ENCODE peak calls at places on chromosomes 3 and 15, in four cellular contexts. G is GM12878, U is H1, M is HepG2. X is an unnamed sample.

GRCh38 chr15:88493811-88494210 is 26.3 kb downstream of the MRPS11 start:
- DNase-seq in U (no peak), M (no peak), G (no peak), X (no peak)

GRCh38 chr15:51382787-51383186 is 41.3 kb downstream of the GLDN start:
- DNase-seq in G (no peak), U (no peak), M (peak), X (peak)

GRCh38 chr3:111803123-111803593 is 55.9 kb upstream of the PHLDB2 start:
- DNase-seq in U (no peak), M (no peak), G (no peak), X (no peak)

GRCh38 chr3:65181397-65181871 is 493.6 kb upstream of the ADAMTS9 start:
- DNase-seq in G (no peak), U (no peak), M (no peak), X (no peak)

GRCh38 chr3:111735271-111735758 is 123.8 kb upstream of the PHLDB2 start:
- DNase-seq in M (peak), G (no peak), U (no peak), X (no peak)

GRCh38 chr3:178714971-178715832 is 179.0 kb downstream of the KCNMB2 start:
- DNase-seq in U (no peak), G (no peak), M (no peak), X (no peak)

GRCh38 chr3:196323723-196324122 is 5.7 kb upstream of the DYNLT2B start:
- DNase-seq in M (peak), U (no peak), G (no peak), X (peak)

GRCh38 chr3:81764665-81765064 is 3.2 kb upstream of the GBE1 start:
- DNase-seq in G (no peak), U (no peak), M (no peak), X (no peak)

GRCh38 chr3:44128057-44128775 is 113.5 kb upstream of the TOPAZ1 start:
- DNase-seq in M (no peak), U (no peak), G (no peak), X (no peak)

GRCh38 chr15:33701304-33701696 is 267.0 kb upstream of the CHRM5 start:
- DNase-seq in U (no peak), M (no peak), G (no peak), X (no peak)

GRCh38 chr3:136862953-136863352 is 945 bp downstream of the NCK1 start:
- DNase-seq in M (no peak), G (no peak), U (no peak), X (no peak)

GRCh38 chr3:106401666-106402319 is 533.0 kb upstream of the CBLB start:
- DNase-seq in U (no peak), G (no peak), M (no peak), X (no peak)

DNA sequence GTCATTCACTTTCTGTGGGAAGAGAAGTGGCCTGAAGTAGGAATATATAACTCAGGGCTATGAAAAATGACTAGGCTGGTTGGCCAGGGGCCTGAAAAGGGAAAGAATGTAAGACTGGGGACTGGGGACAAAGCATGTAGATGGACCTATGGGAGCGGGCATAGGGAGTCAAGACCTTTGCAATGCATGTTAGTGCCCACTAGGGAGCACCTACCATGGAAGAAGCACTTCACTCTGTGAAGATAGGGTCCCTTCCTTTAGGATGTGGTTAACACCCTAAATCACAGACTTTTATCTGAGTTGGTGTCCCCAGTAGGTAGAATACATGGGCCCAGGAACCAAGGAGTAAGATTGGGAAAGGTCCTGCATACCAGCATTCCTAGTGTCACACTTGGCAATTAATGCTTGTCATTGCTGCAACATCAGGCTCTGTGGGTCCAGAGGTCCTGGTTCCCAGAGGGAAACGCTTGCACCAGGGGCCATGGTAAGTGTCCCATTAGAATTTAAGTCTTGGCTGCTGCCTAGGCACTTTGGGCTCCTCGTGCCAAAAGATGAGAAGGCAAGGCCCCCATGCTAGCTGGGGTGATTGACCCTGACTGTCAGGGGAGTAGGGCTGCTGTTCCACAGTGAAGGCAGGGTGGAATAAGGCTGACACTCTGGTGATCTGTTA is 79.6 kb downstream of the CRYGS start:
- DNase-seq in U (no peak), G (no peak), M (peak), X (peak)
- TF ChIP-seq CBX5 in U (no peak), G (no peak), M (no peak), X (no peak)

DNA sequence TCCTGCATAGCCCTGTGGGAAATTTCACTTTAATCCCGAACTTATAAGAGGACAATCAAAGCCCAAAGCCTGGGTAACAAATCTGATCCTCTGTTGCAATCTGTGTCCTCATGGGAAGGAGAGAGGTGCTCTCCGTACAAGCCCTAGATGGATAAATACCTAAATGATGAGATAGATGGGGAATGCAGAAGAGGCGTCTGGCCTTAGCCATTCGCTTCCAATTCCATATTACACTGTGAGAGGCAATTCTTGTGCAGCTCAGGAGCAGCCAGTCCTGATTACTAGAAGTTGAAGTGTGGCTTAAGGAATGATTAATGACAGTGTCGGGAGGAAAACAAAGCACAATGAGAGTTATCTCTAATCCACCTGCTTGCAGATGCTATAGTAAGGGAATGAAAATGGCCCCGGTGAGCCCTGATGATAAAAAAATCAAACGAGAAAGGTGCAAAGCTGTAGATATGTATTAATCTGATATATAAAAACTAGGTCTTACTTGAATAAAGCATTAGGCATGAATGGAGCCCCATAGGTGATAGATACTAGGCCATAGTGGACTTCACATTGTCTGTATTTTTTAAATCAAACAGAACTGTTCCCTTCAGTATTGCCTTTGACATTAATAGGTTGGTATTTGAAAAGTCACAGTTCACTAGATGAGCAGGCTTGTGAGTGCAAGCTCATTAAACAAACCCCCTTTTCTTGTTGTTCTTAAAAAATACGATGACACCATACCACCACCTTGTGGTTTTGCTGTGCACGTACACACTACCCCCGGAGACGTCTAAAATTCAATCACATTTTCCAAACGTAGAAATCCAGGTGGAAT is 54.2 kb upstream of the TMCO5A start:
- DNase-seq in M (peak), G (no peak), U (no peak), X (peak)
- TF ChIP-seq CBX5 in M (no peak), G (no peak), U (no peak), X (no peak)

GRCh38 chr15:69078638-69079037 is 64.1 kb downstream of the NOX5 start:
- DNase-seq in M (no peak), U (no peak), G (no peak), X (no peak)

GRCh38 chr15:69081310-69082004 is 67.0 kb downstream of the NOX5 start:
- DNase-seq in G (no peak), U (no peak), M (no peak), X (no peak)

GRCh38 chr15:69080958-69081248 is 66.4 kb downstream of the NOX5 start:
- DNase-seq in M (no peak), U (no peak), G (no peak), X (no peak)

GRCh38 chr15:69082041-69082502 is 67.6 kb downstream of the NOX5 start:
- DNase-seq in G (no peak), U (no peak), M (no peak), X (no peak)

GRCh38 chr15:69080203-69080957 is 65.9 kb downstream of the NOX5 start:
- DNase-seq in M (no peak), G (no peak), U (no peak), X (no peak)
- TF ChIP-seq CBX5 in M (no peak), G (no peak), U (no peak), X (no peak)

DNA sequence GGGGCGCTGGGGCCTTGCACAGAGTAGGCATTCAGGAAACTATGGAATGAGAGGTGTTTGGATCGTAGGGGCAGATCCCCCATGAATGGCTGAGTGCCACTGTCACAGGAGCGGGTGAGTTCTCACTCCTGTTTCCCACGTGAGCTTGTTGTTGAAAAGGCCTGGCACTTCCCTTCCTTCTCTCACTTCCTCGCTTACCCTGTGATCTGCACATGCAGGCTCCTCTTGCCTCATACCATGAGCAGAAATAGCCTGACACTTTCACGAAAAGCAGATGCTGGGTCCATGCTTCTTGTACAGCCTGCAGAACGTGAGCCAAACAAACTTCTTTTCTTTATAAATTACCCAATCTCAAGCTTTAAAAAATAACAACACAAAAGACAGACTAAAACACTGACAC is 55.4 kb downstream of the AGBL1 start:
- DNase-seq in U (no peak), M (no peak), G (no peak), X (no peak)
- TF ChIP-seq CBX5 in U (no peak), M (no peak), G (no peak), X (no peak)

GRCh38 chr15:68415061-68415460 is 16.9 kb downstream of the ITGA11 start:
- DNase-seq in G (no peak), U (no peak), M (no peak), X (no peak)
- TF ChIP-seq CBX5 in G (no peak), U (no peak), M (no peak), X (no peak)

GRCh38 chr15:35281515-35281914 is 196.4 kb upstream of the NANOGP8 start:
- DNase-seq in G (no peak), U (no peak), M (no peak), X (no peak)
- TF ChIP-seq CBX5 in G (no peak), U (no peak), M (no peak), X (no peak)

GRCh38 chr3:168034152-168034928 is 61.4 kb downstream of the GOLIM4 start:
- DNase-seq in G (no peak), U (no peak), M (no peak), X (peak)
- TF ChIP-seq CBX5 in G (no peak), U (no peak), M (no peak), X (no peak)

DNA sequence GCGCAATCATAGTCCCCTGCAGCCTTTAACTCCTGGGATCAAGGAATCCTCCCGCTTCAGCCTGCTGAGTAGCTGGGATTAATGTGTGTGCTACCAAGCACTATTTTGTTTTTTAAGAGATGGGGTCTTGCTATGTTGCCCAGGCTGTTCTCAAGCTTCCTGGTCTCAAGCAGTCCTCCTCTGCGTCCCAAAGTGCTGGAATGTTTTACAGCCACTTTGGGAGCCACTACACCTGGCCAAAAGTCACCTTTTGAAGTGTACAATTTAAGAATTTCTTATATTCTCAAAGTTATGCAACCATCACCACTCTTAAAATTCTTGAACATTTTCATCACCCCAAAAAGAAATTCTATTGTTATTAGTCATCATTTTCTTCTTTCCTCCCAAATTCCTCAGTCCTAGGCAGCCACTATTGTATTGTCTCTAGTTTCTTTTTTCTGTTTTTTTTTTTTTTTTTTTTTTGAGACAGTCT is 17.8 kb downstream of the CDV3 start:
- DNase-seq in U (no peak), M (no peak), G (no peak), X (no peak)
- TF ChIP-seq CBX5 in U (no peak), M (no peak), G (no peak), X (no peak)

GRCh38 chr3:23710555-23710954 is 95.2 kb upstream of the UBE2E1 start:
- DNase-seq in M (no peak), G (no peak), U (no peak), X (no peak)

GRCh38 chr3:23713641-23714040 is 92.1 kb upstream of the UBE2E1 start:
- DNase-seq in M (no peak), G (no peak), U (no peak), X (no peak)

GRCh38 chr3:23712656-23713559 is 92.8 kb upstream of the UBE2E1 start:
- DNase-seq in G (no peak), M (no peak), U (peak), X (peak)

GRCh38 chr3:23709987-23710386 is 95.8 kb upstream of the UBE2E1 start:
- DNase-seq in M (no peak), G (no peak), U (no peak), X (no peak)

GRCh38 chr3:23712095-23712494 is 93.7 kb upstream of the UBE2E1 start:
- DNase-seq in U (no peak), M (no peak), G (peak), X (no peak)
- TF ChIP-seq CBX5 in U (no peak), M (no peak), G (no peak), X (no peak)